ENCODE peak calls at places on chromosomes 2 and 18, in four cellular contexts. H is AG04450; U is activated naive CD4-positive, alpha-beta T cell treated with anti-CD3 and anti-CD28 coated beads, Interleukin-2, amount 10 ng/mL, durations not matched to agents 7 days and 5 days; V is NCI-H748 treated with DMSO at 0.1 percent for 48 hours. B is an unnamed sample.

GRCh38 chr2:158826965-158827364 is 31.8 kb downstream of the DAPL1 start:
- DNase-seq in H (no peak), U (no peak), V (no peak), B (no peak)

GRCh38 chr18:70981400-70982140 is 692.7 kb downstream of the SOCS6 start:
- DNase-seq in H (no peak), U (no peak), V (peak), B (no peak)

GRCh38 chr2:37156071-37156856 is 516 bp downstream of the EIF2AK2 start:
- DNase-seq in H (no peak), U (peak), V (no peak), B (no peak)

GRCh38 chr2:4938246-4938645 is 753.9 kb upstream of the SOX11 start:
- DNase-seq in H (no peak), U (no peak), V (no peak), B (no peak)

GRCh38 chr18:9404565-9405060 is 70.0 kb downstream of the TWSG1 start:
- DNase-seq in H (no peak), U (peak), V (no peak), B (no peak)

GRCh38 chr2:130736487-130736886 is 7.6 kb downstream of the GPR148 start:
- DNase-seq in H (no peak), U (no peak), V (no peak), B (no peak)

GRCh38 chr2:121570036-121570664 is 39.5 kb downstream of the RNU4ATAC start:
- DNase-seq in H (no peak), U (no peak), V (no peak), B (no peak)

GRCh38 chr2:135890830-135891229 is 14.6 kb upstream of the MCM6 start:
- DNase-seq in H (no peak), U (no peak), V (no peak), B (no peak)

B was measured in activated effector memory CD4-positive, alpha-beta T cell treated with anti-CD3 and anti-CD28 coated beads, Interleukin-2, amount 50 U/mL, for 16 hours.